ENCODE peak calls at places on chromosomes 5 and 9, in four cellular contexts. C is HepG2, J is K562, Z is GM12878. K is an unnamed sample.

GRCh38 chr5:111781200-111781599 is 24.2 kb upstream of the NREP start:
- DNase-seq in C (no peak), J (no peak), Z (no peak), K (no peak)

GRCh38 chr9:123120131-123120530 is 86.7 kb downstream of the GPR21 start:
- DNase-seq in C (no peak), J (no peak), Z (no peak), K (no peak)

GRCh38 chr5:173291722-173292658 is 36.2 kb downstream of the STC2 start:
- DNase-seq in C (no peak), J (no peak), Z (peak), K (no peak)

GRCh38 chr5:173233347-173234128 is 1.5 kb downstream of the NKX2-5 start:
- DNase-seq in C (no peak), J (no peak), Z (no peak), K (no peak)

GRCh38 chr5:147464211-147464610 is 45.7 kb downstream of the DPYSL3 start:
- DNase-seq in C (peak), J (peak), Z (no peak), K (no peak)

GRCh38 chr9:104868687-104869404 is 59.1 kb downstream of the ABCA1 start:
- DNase-seq in C (no peak), J (peak), Z (no peak), K (peak)

GRCh38 chr5:68746220-68747076 is 347.4 kb upstream of the SLC30A5 start:
- DNase-seq in C (no peak), J (no peak), Z (no peak), K (no peak)

GRCh38 chr9:125561497-125562148 is 145.4 kb downstream of the MAPKAP1 start:
- DNase-seq in C (no peak), J (no peak), Z (peak), K (no peak)

GRCh38 chr9:120117081-120117480 is 462.9 kb downstream of the CDK5RAP2 start:
- DNase-seq in C (no peak), J (no peak), Z (no peak), K (peak)

GRCh38 chr9:38118862-38119435 is 49.9 kb upstream of the SHB start:
- DNase-seq in C (no peak), J (peak), Z (no peak), K (no peak)

DNA sequence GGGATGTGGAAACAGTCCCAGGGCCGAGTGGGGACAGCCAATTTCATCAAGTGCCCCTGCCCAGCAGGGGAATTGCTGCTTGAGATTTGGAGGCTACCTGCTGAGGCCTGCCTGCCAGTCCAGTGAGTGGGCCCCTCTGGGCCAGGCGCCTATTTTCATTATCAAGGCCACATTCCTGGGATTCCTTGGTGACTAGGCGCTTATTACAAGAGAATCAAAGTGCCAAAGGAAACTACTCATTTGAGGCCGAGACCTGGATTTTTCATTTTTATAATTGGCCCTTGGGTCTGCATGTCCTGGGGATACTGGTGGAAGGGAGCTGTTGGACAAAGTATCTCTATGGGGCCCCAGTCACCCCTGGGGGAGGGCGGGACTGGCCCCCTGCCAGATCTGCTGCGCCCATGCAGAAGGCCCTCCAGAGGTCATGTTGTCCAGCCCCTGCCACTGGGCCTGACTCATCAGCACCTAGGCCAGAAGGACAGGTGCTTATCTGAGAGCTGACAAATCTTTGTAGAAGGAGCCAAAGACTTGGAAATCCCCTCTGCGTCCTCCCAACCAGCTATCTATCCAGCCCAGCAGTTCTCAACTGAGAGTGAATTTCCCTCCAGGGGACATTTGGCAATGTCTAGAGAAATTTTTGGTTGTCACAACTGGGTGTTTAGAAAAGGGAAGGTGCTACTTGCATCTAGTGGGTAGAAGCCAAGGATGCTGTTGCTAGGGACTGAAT is 45.6 kb downstream of the FOXI1 start:
- DNase-seq in C (peak), J (peak), Z (no peak), K (peak)
- TF ChIP-seq GABPA in C (no peak), J (no peak), Z (no peak), K (no peak)

GRCh38 chr5:88743231-88743879 is 139.6 kb downstream of the MEF2C start:
- DNase-seq in C (no peak), J (peak), Z (no peak), K (no peak)
- TF ChIP-seq KDM1A in C (no peak), J (no peak), Z (no peak), K (no peak)

GRCh38 chr5:143011621-143012020 is 241.4 kb downstream of the ARHGAP26 start:
- DNase-seq in C (peak), J (no peak), Z (no peak), K (no peak)
- TF ChIP-seq GABPA in C (no peak), J (no peak), Z (no peak), K (no peak)

GRCh38 chr5:66307647-66308257 is 163.7 kb downstream of the SREK1 start:
- DNase-seq in C (peak), J (peak), Z (no peak), K (no peak)
- TF ChIP-seq KDM1A in C (no peak), J (no peak), Z (no peak), K (no peak)